ENCODE peak calls at places on chromosomes 6 and 20, in eight cellular contexts. T is mesenchymal stem cell, J is breast epithelium, G is DND-41, D is NT2/D1, F is left ventricle myocardium inferior, R is transverse colon, O is brain microvascular endothelial cell. L is an unnamed sample.

GRCh38 chr6:122180132-122180531 is 219.3 kb upstream of the HSF2 start:
- DNase-seq in G (no peak), T (peak; percentile 8), F (no peak), O (no peak), R (no peak), D (no peak), J (no peak), L (no peak)

GRCh38 chr6:13012977-13013680 is 296.6 kb downstream of the PHACTR1 start:
- DNase-seq in O (no peak), D (peak; percentile 22), J (no peak), F (peak; percentile 77), G (no peak), T (peak; percentile 12), R (peak; percentile 9), L (no peak)

GRCh38 chr20:60372282-60372681 is 414.1 kb downstream of the CDH26 start:
- DNase-seq in G (no peak), T (no peak), F (no peak), O (no peak), D (no peak), J (no peak), R (no peak), L (no peak)

GRCh38 chr6:146859206-146859605 is 260.4 kb downstream of the ADGB start:
- DNase-seq in J (no peak), T (no peak), O (no peak), R (no peak), F (no peak), G (no peak), D (no peak), L (no peak)

GRCh38 chr6:168514216-168514615 is 73.2 kb downstream of the SMOC2 start:
- DNase-seq in D (no peak), G (no peak), J (no peak), R (peak; percentile 39), T (no peak), O (no peak), F (peak; percentile 69), L (no peak)

GRCh38 chr6:167491403-167492095 is 166.7 kb downstream of the TTLL2 start:
- DNase-seq in T (no peak), O (no peak), D (no peak), G (no peak), J (no peak), R (no peak), F (no peak), L (no peak)

GRCh38 chr6:74609857-74610256 is 596.0 kb downstream of the COL12A1 start:
- DNase-seq in R (no peak), J (no peak), O (no peak), D (no peak), G (no peak), T (no peak), F (no peak), L (no peak)

GRCh38 chr6:32096394-32097258 is 12.5 kb downstream of the TNXB start:
- DNase-seq in J (no peak), F (no peak), O (no peak), R (no peak), D (no peak), T (no peak), G (no peak), L (no peak)

GRCh38 chr6:11769816-11770545 is 8.6 kb downstream of the ADTRP start:
- DNase-seq in R (peak; percentile 41), D (no peak), T (no peak), O (no peak), J (no peak), F (no peak), G (no peak), L (no peak)

GRCh38 chr6:133315811-133316210 is 74.7 kb downstream of the EYA4 start:
- DNase-seq in J (no peak), O (no peak), T (no peak), F (no peak), G (no peak), D (no peak), R (no peak), L (no peak)

GRCh38 chr20:5316188-5317158 is at the start of gene PROKR2:
- DNase-seq in J (no peak), G (no peak), T (peak; percentile 4), D (peak; percentile 59), F (no peak), O (no peak), R (no peak), L (no peak)

GRCh38 chr20:50083034-50083433 is 29.9 kb downstream of the UBE2V1 start:
- DNase-seq in F (no peak), D (no peak), O (no peak), G (no peak), R (no peak), T (no peak), J (no peak), L (no peak)

GRCh38 chr20:62900052-62900691 is 26.1 kb downstream of the DIDO1 start:
- DNase-seq in R (peak; percentile 81), G (peak; percentile 77), T (peak; percentile 77), J (peak; percentile 78), O (peak; percentile 56), D (peak; percentile 59), F (peak; percentile 64), L (peak; percentile 87)

GRCh38 chr6:73985891-73986290 is 289.9 kb downstream of the CD109 start:
- DNase-seq in O (no peak), D (no peak), F (no peak), J (no peak), G (no peak), T (no peak), R (no peak), L (no peak)

GRCh38 chr6:25488156-25488555 is 163.9 kb upstream of the SCGN start:
- DNase-seq in D (no peak), R (no peak), J (no peak), G (no peak), O (no peak), T (no peak), F (no peak), L (no peak)

GRCh38 chr20:51487525-51488279 is 54.8 kb downstream of the NFATC2 start:
- DNase-seq in T (peak; percentile 93), O (peak; percentile 94), F (no peak), G (no peak), D (no peak), R (no peak), J (peak; percentile 35), L (no peak)

GRCh38 chr20:50003253-50003656 is 20.5 kb downstream of the SNAI1 start:
- DNase-seq in G (no peak), J (no peak), T (peak; percentile 93), D (no peak), F (no peak), O (peak; percentile 85), R (no peak), L (no peak)

GRCh38 chr6:104252276-104252675 is 607.4 kb downstream of the HACE1 start:
- DNase-seq in G (no peak), F (no peak), O (no peak), T (no peak), R (no peak), J (no peak), D (no peak), L (peak; percentile 18)

GRCh38 chr6:169568314-169569087 is 133.3 kb downstream of the WDR27 start:
- DNase-seq in R (no peak), F (no peak), J (no peak), O (no peak), D (no peak), T (no peak), G (no peak), L (no peak)

GRCh38 chr6:30914854-30915590 is 984 bp downstream of the VARS2 start:
- DNase-seq in G (peak; percentile 40), T (no peak), J (no peak), R (no peak), O (no peak), F (no peak), D (no peak), L (no peak)

GRCh38 chr6:159213401-159213800 is 44.2 kb downstream of the FNDC1 start:
- DNase-seq in D (no peak), G (no peak), R (no peak), J (no peak), T (no peak), F (no peak), O (no peak), L (no peak)

GRCh38 chr6:77620290-77620882 is 32.5 kb upstream of the MEI4 start:
- DNase-seq in J (no peak), D (peak; percentile 11), R (no peak), T (peak; percentile 7), O (peak; percentile 28), F (no peak), G (no peak), L (peak; percentile 32)

GRCh38 chr20:56343861-56344381 is 14.9 kb upstream of the FAM210B start:
- DNase-seq in F (no peak), J (no peak), G (no peak), T (peak; percentile 35), R (peak; percentile 21), O (peak; percentile 11), D (peak; percentile 84), L (peak; percentile 39)

DNA sequence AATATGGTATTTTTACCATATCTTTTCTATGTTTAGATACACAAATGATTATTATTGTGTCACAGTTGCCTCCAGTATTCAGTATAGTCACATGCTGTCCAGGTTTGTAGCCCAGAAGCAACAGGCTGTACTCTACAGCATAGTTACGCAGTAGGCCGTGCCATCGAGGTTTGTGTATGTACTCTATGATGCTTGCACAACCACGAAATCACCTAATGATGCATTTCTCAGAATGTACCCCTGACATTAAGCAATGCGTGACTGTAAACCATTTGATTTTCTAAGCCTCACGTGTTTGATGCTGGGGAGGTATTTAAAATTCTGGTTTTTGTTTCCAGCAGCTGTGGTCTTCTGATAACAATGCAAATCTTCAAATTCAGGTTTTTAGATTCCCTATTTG is 207.6 kb downstream of the UST start:
- DNase-seq in D (no peak), R (no peak), T (peak; percentile 22), G (no peak), J (no peak), F (no peak), O (no peak), L (no peak)
- H3K27me3 ChIP-seq in D (no peaks in the 10 kb centered on the region), R (no peaks in the 10 kb centered on the region), T (no peaks in the 10 kb centered on the region), G (no peaks in the 10 kb centered on the region), J (no peaks in the 10 kb centered on the region), F (no peaks in the 10 kb centered on the region), O (no peaks in the 10 kb centered on the region), L (no peaks in the 10 kb centered on the region)

GRCh38 chr20:35917077-35917476 is 37.2 kb downstream of the SCAND1 start:
- DNase-seq in R (no peak), G (no peak), F (no peak), J (no peak), T (no peak), D (no peak), O (no peak), L (no peak)

GRCh38 chr20:35912877-35913276 is 41.4 kb downstream of the SCAND1 start:
- DNase-seq in D (no peak), F (no peak), T (no peak), J (no peak), G (no peak), O (no peak), R (no peak), L (no peak)

GRCh38 chr20:35918021-35918420 is 36.3 kb downstream of the SCAND1 start:
- DNase-seq in D (no peak), J (no peak), O (no peak), F (no peak), T (no peak), R (no peak), G (no peak), L (no peak)
- H3K36me3 ChIP-seq in D (peaks cover 58% of the 10 kb centered on the region), J (peaks cover 8% of the 10 kb centered on the region), O (peaks cover 41% of the 10 kb centered on the region), F (peaks cover 83% of the 10 kb centered on the region), T (peaks cover 80% of the 10 kb centered on the region), R (peaks cover 59% of the 10 kb centered on the region), G (peaks cover 83% of the 10 kb centered on the region), L (peaks cover 11% of the 10 kb centered on the region)

GRCh38 chr20:18057994-18058349 is 256 bp upstream of the OVOL2 start:
- DNase-seq in D (no peak), T (no peak), O (no peak), R (no peak), F (no peak), G (no peak), J (no peak), L (no peak)
- H3K27me3 ChIP-seq in D (peaks cover 75% of the 10 kb centered on the region), T (peaks cover 92% of the 10 kb centered on the region), O (peaks cover 61% of the 10 kb centered on the region), R (peaks cover 75% of the 10 kb centered on the region), F (peaks cover 100% of the 10 kb centered on the region), G (no peaks in the 10 kb centered on the region), J (no peaks in the 10 kb centered on the region), L (no peaks in the 10 kb centered on the region)

GRCh38 chr6:34526241-34526972 is 29.7 kb downstream of the SPDEF start:
- DNase-seq in J (no peak), R (no peak), O (no peak), T (no peak), G (no peak), F (no peak), D (no peak), L (no peak)
- H3K36me3 ChIP-seq in J (no peaks in the 10 kb centered on the region), R (no peaks in the 10 kb centered on the region), O (no peaks in the 10 kb centered on the region), T (no peaks in the 10 kb centered on the region), G (no peaks in the 10 kb centered on the region), F (no peaks in the 10 kb centered on the region), D (no peaks in the 10 kb centered on the region), L (no peaks in the 10 kb centered on the region)